ENCODE peak calls at places on chromosomes 5 and 9, in nine cellular contexts. U is SJSA1; O is Right ventricle myocardium superior; K is epithelial cell of proximal tubule; F is NCI-H774; Z is HT1080; A is CD4-positive, alpha-beta memory T cell; H is fibroblast of the aortic adventitia; I is NCI-H524. W is an unnamed sample.

GRCh38 chr5:66904189-66904588 is 292.4 kb downstream of the CD180 start:
- DNase-seq in A (no peak), I (no peak), Z (no peak), F (no peak), H (no peak), U (no peak), K (no peak), O (no peak), W (no peak)

GRCh38 chr5:179415291-179416060 is 70.2 kb upstream of the ADAMTS2 start:
- DNase-seq in O (no peak), K (no peak), I (no peak), Z (no peak), F (no peak), H (no peak), A (no peak), U (no peak), W (no peak)

GRCh38 chr5:159448-160172 is 31.7 kb upstream of the LRRC14B start:
- DNase-seq in O (no peak), I (no peak), U (peak; percentile 75), H (peak; percentile 9), K (no peak), A (no peak), F (no peak), Z (peak; percentile 88), W (peak; percentile 87)

GRCh38 chr9:77271023-77271690 is 93.8 kb downstream of the VPS13A start:
- DNase-seq in O (no peak), Z (no peak), K (no peak), H (no peak), A (no peak), U (no peak), F (no peak), I (no peak), W (no peak)

GRCh38 chr5:125812631-125813030 is 610.6 kb upstream of the GRAMD2B start:
- DNase-seq in A (no peak), Z (no peak), I (no peak), H (no peak), F (no peak), U (no peak), K (no peak), O (no peak), W (no peak)

GRCh38 chr9:27195191-27195590 is 86.2 kb downstream of the TEK start:
- DNase-seq in U (no peak), I (no peak), F (no peak), O (no peak), A (no peak), Z (no peak), K (no peak), H (no peak), W (no peak)

GRCh38 chr5:131783357-131783756 is 13.5 kb downstream of the FNIP1 start:
- DNase-seq in K (no peak), Z (no peak), I (no peak), U (no peak), O (no peak), H (peak; percentile 31), F (no peak), A (no peak), W (no peak)

GRCh38 chr5:161432798-161433197 is 113.7 kb downstream of the GABRB2 start:
- DNase-seq in U (no peak), K (no peak), H (no peak), A (no peak), O (no peak), F (no peak), I (peak; percentile 14), Z (no peak), W (no peak)

GRCh38 chr9:36913393-36914211 is 120.5 kb downstream of the PAX5 start:
- DNase-seq in K (no peak), F (no peak), I (peak; percentile 76), O (no peak), Z (no peak), A (no peak), U (no peak), H (no peak), W (no peak)

GRCh38 chr9:76365028-76365427 is 29.2 kb downstream of the RFK start:
- DNase-seq in U (peak; percentile 54), H (peak; percentile 81), K (peak; percentile 87), F (no peak), O (no peak), I (no peak), Z (peak; percentile 57), A (no peak), W (peak; percentile 48)

GRCh38 chr9:108167136-108167900 is 677.7 kb upstream of the KLF4 start:
- DNase-seq in A (no peak), O (no peak), K (no peak), I (no peak), Z (no peak), F (no peak), H (peak; percentile 41), U (no peak), W (no peak)

GRCh38 chr5:151585970-151586369 is 5.2 kb downstream of the FAT2 start:
- DNase-seq in A (no peak), Z (peak; percentile 72), U (no peak), H (peak; percentile 9), O (peak; percentile 68), F (no peak), K (no peak), I (no peak), W (peak; percentile 53)

GRCh38 chr9:134099123-134099761 is 31.4 kb upstream of the BRD3 start:
- DNase-seq in H (peak; percentile 34), A (peak; percentile 55), O (no peak), U (peak; percentile 37), I (peak; percentile 68), F (peak; percentile 43), K (peak; percentile 10), Z (peak; percentile 42), W (peak; percentile 42)

GRCh38 chr5:135216813-135217154 is 182.2 kb downstream of the MACROH2A1 start:
- DNase-seq in K (no peak), I (no peak), A (no peak), F (peak; percentile 56), U (no peak), Z (no peak), O (no peak), H (no peak), W (no peak)

GRCh38 chr9:22529426-22530199 is 83.0 kb downstream of the DMRTA1 start:
- DNase-seq in I (peak; percentile 23), A (no peak), O (no peak), K (no peak), U (no peak), Z (peak; percentile 68), F (no peak), H (peak; percentile 8), W (no peak)

GRCh38 chr9:106829666-106830408 is 33.1 kb upstream of the ZNF462 start:
- DNase-seq in I (no peak), Z (no peak), F (no peak), H (no peak), A (no peak), K (no peak), O (no peak), U (no peak), W (no peak)

GRCh38 chr5:154714271-154714986 is 40.7 kb upstream of the LARP1 start:
- DNase-seq in O (no peak), I (no peak), H (peak; percentile 45), Z (peak; percentile 47), U (peak; percentile 74), F (peak; percentile 43), A (no peak), K (no peak), W (peak; percentile 43)

GRCh38 chr9:69346596-69347390 is 21.8 kb downstream of the ENTREP1 start:
- DNase-seq in U (no peak), Z (peak; percentile 76), F (no peak), O (no peak), I (no peak), A (no peak), K (no peak), H (no peak), W (peak; percentile 39)

GRCh38 chr9:112328545-112328944 is 4.9 kb downstream of the PTBP3 start:
- DNase-seq in K (no peak), I (no peak), A (no peak), Z (no peak), H (no peak), F (no peak), O (no peak), U (no peak), W (no peak)

GRCh38 chr9:91059713-91060112 is 258.1 kb downstream of the SYK start:
- DNase-seq in U (peak; percentile 10), O (no peak), Z (peak; percentile 9), K (no peak), A (no peak), I (no peak), F (no peak), H (no peak), W (no peak)

GRCh38 chr5:10601246-10602030 is 37.6 kb downstream of the ANKRD33B start:
- DNase-seq in U (peak; percentile 99), K (no peak), O (peak; percentile 94), I (peak; percentile 97), Z (peak; percentile 89), F (peak; percentile 88), A (no peak), H (peak; percentile 97), W (peak; percentile 71)

GRCh38 chr9:89806371-89807100 is 201.7 kb downstream of the GADD45G start:
- DNase-seq in I (no peak), F (no peak), O (no peak), A (no peak), U (no peak), Z (peak; percentile 65), K (peak; percentile 52), H (no peak), W (peak; percentile 63)

GRCh38 chr9:133658442-133659431 is 22.6 kb downstream of the DBH start:
- DNase-seq in A (no peak), F (peak; percentile 29), U (no peak), O (peak; percentile 61), Z (no peak), K (no peak), I (peak; percentile 75), H (no peak), W (peak; percentile 79)

GRCh38 chr9:123327697-123328100 is 28.3 kb upstream of the CRB2 start:
- DNase-seq in O (no peak), Z (no peak), K (no peak), H (no peak), I (no peak), U (no peak), F (peak; percentile 22), A (no peak), W (no peak)

GRCh38 chr5:134114886-134115805 is 665 bp downstream of the TCF7 start:
- DNase-seq in Z (no peak), O (no peak), I (peak; percentile 15), K (no peak), F (no peak), A (peak; percentile 69), H (no peak), U (peak; percentile 58), W (peak; percentile 55)

GRCh38 chr5:140574165-140574564 is 9.5 kb downstream of the SLC35A4 start:
- DNase-seq in F (no peak), I (no peak), U (peak; percentile 93), A (no peak), H (peak; percentile 82), O (no peak), K (no peak), Z (no peak), W (no peak)

GRCh38 chr9:117783828-117784227 is 79.6 kb downstream of the TLR4 start:
- DNase-seq in Z (no peak), A (peak; percentile 43), H (no peak), U (no peak), O (no peak), I (no peak), F (no peak), K (peak; percentile 10), W (no peak)

GRCh38 chr9:16530669-16531461 is 339.6 kb downstream of the BNC2 start:
- DNase-seq in U (no peak), K (no peak), I (peak; percentile 61), F (no peak), O (no peak), Z (no peak), A (no peak), H (no peak), W (no peak)